ENCODE peak calls at places on chromosomes 3 and 15, in eight cellular contexts. J is fibroblast of the conjunctiva; T is stimulated activated CD4-positive, alpha-beta T cell treated with anti-CD3 and anti-CD28 coated beads, TNF-alpha, amount 100 ng/mL, for 4 hours; D is B cell; Q is HT-29; A is occipital lobe; V is tibial nerve; P is endothelial cell. L is an unnamed sample.

GRCh38 chr3:166322394-166322793 is 485.2 kb upstream of the BCHE start:
- DNase-seq in J (no peak), T (no peak), D (no peak), Q (no peak), A (no peak), V (no peak), P (no peak), L (no peak)

GRCh38 chr15:31306426-31307269 is 20.0 kb upstream of the KLF13 start:
- DNase-seq in J (no peak), T (no peak), D (no peak), Q (no peak), A (peak; percentile 93), V (no peak), P (peak; percentile 27), L (no peak)

GRCh38 chr3:141305436-141305835 is 62.9 kb upstream of the ZBTB38 start:
- DNase-seq in J (peak; percentile 31), T (no peak), D (no peak), Q (peak; percentile 45), A (no peak), V (no peak), P (no peak), L (no peak)

GRCh38 chr15:84598993-84599392 is 1.8 kb upstream of the ZSCAN2 start:
- DNase-seq in J (peak; percentile 50), T (no peak), D (no peak), Q (peak; percentile 75), A (no peak), V (no peak), P (peak; percentile 64), L (no peak)

GRCh38 chr3:53817211-53817610 is 29.0 kb downstream of the CHDH start:
- DNase-seq in J (no peak), T (no peak), D (no peak), Q (no peak), A (no peak), V (no peak), P (no peak), L (no peak)

GRCh38 chr3:45029661-45030060 is 3.6 kb downstream of the CLEC3B start:
- DNase-seq in J (no peak), T (no peak), D (no peak), Q (no peak), A (no peak), V (no peak), P (no peak), L (no peak)

GRCh38 chr3:196995646-196996355 is 27.2 kb upstream of the PIGZ start:
- DNase-seq in J (no peak), T (no peak), D (no peak), Q (no peak), A (peak; percentile 51), V (no peak), P (no peak), L (peak; percentile 85)

GRCh38 chr3:141379250-141379872 is 11.1 kb downstream of the ZBTB38 start:
- DNase-seq in J (no peak), T (no peak), D (no peak), Q (no peak), A (no peak), V (no peak), P (no peak), L (no peak)

GRCh38 chr3:53518495-53518981 is 24.1 kb downstream of the CACNA1D start:
- DNase-seq in J (no peak), T (no peak), D (no peak), Q (no peak), A (no peak), V (no peak), P (no peak), L (no peak)

GRCh38 chr3:127712881-127713771 is 40.4 kb downstream of the ABTB1 start:
- DNase-seq in J (no peak), T (no peak), D (no peak), Q (no peak), A (no peak), V (no peak), P (no peak), L (no peak)

GRCh38 chr3:188052229-188052965 is 101.6 kb upstream of the LPP start:
- DNase-seq in J (peak; percentile 38), T (no peak), D (no peak), Q (no peak), A (peak; percentile 95), V (peak; percentile 91), P (peak; percentile 35), L (no peak)

GRCh38 chr3:169907944-169908343 is 3.4 kb upstream of the SAMD7 start:
- DNase-seq in J (no peak), T (no peak), D (no peak), Q (no peak), A (no peak), V (no peak), P (no peak), L (no peak)

GRCh38 chr3:146067048-146067447 is 93.9 kb downstream of the PLOD2 start:
- DNase-seq in J (peak; percentile 66), T (no peak), D (no peak), Q (no peak), A (no peak), V (no peak), P (no peak), L (no peak)

GRCh38 chr3:159711560-159712333 is 276.9 kb upstream of the IL12A start:
- DNase-seq in J (peak; percentile 76), T (no peak), D (no peak), Q (no peak), A (no peak), V (no peak), P (peak; percentile 31), L (no peak)

L was measured in NCI-H2171.